ENCODE peak calls at places on chromosomes 7 and 10, in eight cellular contexts. T is colonic mucosa, Z is DND-41, A is fibroblast of pulmonary artery, U is AG09309, Q is thyroid gland, J is body of pancreas, X is progenitor cell of endocrine pancreas. E is an unnamed sample.

GRCh38 chr7:131224996-131225395 is 102.7 kb upstream of the MKLN1 start:
- DNase-seq in T (no peak), Z (no peak), A (no peak), U (no peak), Q (no peak), J (no peak), X (no peak), E (no peak)

GRCh38 chr7:151925446-151926335 is 30.6 kb upstream of the GALNTL5 start:
- DNase-seq in T (peak), Z (no peak), A (no peak), U (no peak), Q (peak), J (peak), X (no peak), E (no peak)

GRCh38 chr7:65449505-65449852 is 75.8 kb downstream of the ZNF92 start:
- DNase-seq in T (no peak), Z (no peak), A (no peak), U (no peak), Q (no peak), J (no peak), X (no peak), E (peak)

GRCh38 chr10:95906675-95907453 is 911 bp upstream of the CC2D2B start:
- DNase-seq in T (peak), Z (peak), A (peak), U (peak), Q (peak), J (peak), X (no peak), E (peak)

GRCh38 chr10:25522946-25523608 is 348.3 kb downstream of the GPR158 start:
- DNase-seq in T (no peak), Z (no peak), A (peak), U (no peak), Q (peak), J (no peak), X (no peak), E (no peak)

GRCh38 chr7:157397036-157397720 is 60.4 kb downstream of the DNAJB6 start:
- DNase-seq in T (no peak), Z (no peak), A (no peak), U (no peak), Q (no peak), J (peak), X (no peak), E (no peak)

GRCh38 chr10:95133016-95133752 is 60.9 kb upstream of the ACSM6 start:
- DNase-seq in T (peak), Z (peak), A (peak), U (peak), Q (peak), J (peak), X (peak), E (peak)

GRCh38 chr10:21517983-21518628 is 7.4 kb downstream of the SKIDA1 start:
- DNase-seq in T (no peak), Z (no peak), A (peak), U (no peak), Q (peak), J (no peak), X (no peak), E (no peak)

GRCh38 chr7:77538186-77538907 is 1.3 kb downstream of the PTPN12 start:
- DNase-seq in T (peak), Z (no peak), A (peak), U (peak), Q (peak), J (peak), X (peak), E (peak)

GRCh38 chr10:69324583-69324982 is 46.3 kb downstream of the HK1 start:
- DNase-seq in T (no peak), Z (no peak), A (no peak), U (no peak), Q (no peak), J (no peak), X (no peak), E (no peak)

GRCh38 chr10:106560925-106561640 is 603.4 kb downstream of the SORCS1 start:
- DNase-seq in T (no peak), Z (no peak), A (peak), U (no peak), Q (no peak), J (no peak), X (no peak), E (no peak)

GRCh38 chr7:171364-171904 is 20.9 kb upstream of the FAM20C start:
- DNase-seq in T (peak), Z (no peak), A (no peak), U (no peak), Q (no peak), J (no peak), X (no peak), E (no peak)

GRCh38 chr10:29424017-29424416 is 135.1 kb downstream of the LYZL1 start:
- DNase-seq in T (no peak), Z (no peak), A (no peak), U (no peak), Q (no peak), J (no peak), X (no peak), E (no peak)

GRCh38 chr7:23237000-23237399 is 9.6 kb upstream of the GPNMB start:
- DNase-seq in T (no peak), Z (no peak), A (no peak), U (no peak), Q (no peak), J (no peak), X (no peak), E (no peak)

GRCh38 chr7:79590571-79591274 is 137.3 kb upstream of the MAGI2 start:
- DNase-seq in T (no peak), Z (no peak), A (no peak), U (no peak), Q (no peak), J (no peak), X (no peak), E (no peak)

GRCh38 chr7:18330563-18330962 is 165.0 kb upstream of the HDAC9 start:
- DNase-seq in T (no peak), Z (no peak), A (no peak), U (no peak), Q (no peak), J (no peak), X (no peak), E (no peak)

GRCh38 chr10:62594093-62594520 is 210.4 kb upstream of the ADO start:
- DNase-seq in T (peak), Z (peak), A (peak), U (no peak), Q (peak), J (peak), X (peak), E (peak)

GRCh38 chr7:135834262-135834661 is 85.6 kb upstream of the FAM180A start:
- DNase-seq in T (no peak), Z (peak), A (no peak), U (no peak), Q (no peak), J (no peak), X (no peak), E (no peak)

GRCh38 chr10:93947055-93947454 is 46.7 kb upstream of the PLCE1 start:
- DNase-seq in T (no peak), Z (no peak), A (peak), U (peak), Q (peak), J (no peak), X (no peak), E (peak)

GRCh38 chr7:55066479-55066878 is 47.7 kb downstream of the EGFR start:
- DNase-seq in T (no peak), Z (no peak), A (no peak), U (no peak), Q (no peak), J (no peak), X (no peak), E (no peak)

GRCh38 chr7:17039372-17039771 is 157.6 kb upstream of the AGR3 start:
- DNase-seq in T (no peak), Z (no peak), A (no peak), U (no peak), Q (no peak), J (no peak), X (no peak), E (no peak)

GRCh38 chr10:60820093-60820769 is 42.0 kb downstream of the CDK1 start:
- DNase-seq in T (no peak), Z (no peak), A (peak), U (peak), Q (no peak), J (no peak), X (no peak), E (peak)

GRCh38 chr10:14415676-14416307 is 85.1 kb upstream of the FRMD4A start:
- DNase-seq in T (no peak), Z (no peak), A (no peak), U (no peak), Q (no peak), J (no peak), X (no peak), E (no peak)

GRCh38 chr10:88525371-88526079 is 57.6 kb downstream of the RNLS start:
- DNase-seq in T (peak), Z (no peak), A (peak), U (peak), Q (peak), J (peak), X (no peak), E (no peak)

GRCh38 chr10:19845963-19846362 is 29.7 kb downstream of the PLXDC2 start:
- DNase-seq in T (no peak), Z (no peak), A (peak), U (no peak), Q (no peak), J (no peak), X (no peak), E (no peak)

GRCh38 chr10:129308953-129309352 is 158.1 kb upstream of the MGMT start:
- DNase-seq in T (no peak), Z (no peak), A (no peak), U (no peak), Q (no peak), J (no peak), X (no peak), E (no peak)

GRCh38 chr10:28928484-28928883 is 251.2 kb downstream of the BAMBI start:
- DNase-seq in T (no peak), Z (no peak), A (no peak), U (no peak), Q (no peak), J (no peak), X (no peak), E (no peak)

GRCh38 chr10:4775808-4776207 is 50.2 kb upstream of the AKR1E2 start:
- DNase-seq in T (no peak), Z (no peak), A (peak), U (peak), Q (no peak), J (no peak), X (no peak), E (no peak)

GRCh38 chr10:125153693-125154490 is 6.5 kb downstream of the CTBP2 start:
- DNase-seq in T (peak), Z (no peak), A (no peak), U (no peak), Q (peak), J (peak), X (no peak), E (no peak)

GRCh38 chr7:98913612-98914011 is 35.3 kb downstream of the TRRAP start:
- DNase-seq in T (no peak), Z (no peak), A (no peak), U (no peak), Q (no peak), J (no peak), X (no peak), E (no peak)

GRCh38 chr10:54125098-54125747 is 675.8 kb downstream of the PCDH15 start:
- DNase-seq in T (no peak), Z (no peak), A (no peak), U (no peak), Q (no peak), J (no peak), X (no peak), E (no peak)

GRCh38 chr7:10657837-10658236 is 315.8 kb upstream of the PHF14 start:
- DNase-seq in T (no peak), Z (no peak), A (no peak), U (no peak), Q (no peak), J (no peak), X (no peak), E (no peak)

GRCh38 chr7:134458806-134459698 is at the start of gene AKR1B1:
- DNase-seq in T (peak), Z (peak), A (peak), U (peak), Q (peak), J (peak), X (peak), E (peak)
- TF ChIP-seq CTCF in T (no peak), Z (peak), A (peak), U (peak), Q (peak), J (peak), X (peak), E (peak)

GRCh38 chr10:43904301-43904700 is 255.6 kb upstream of the ZNF32 start:
- DNase-seq in T (no peak), Z (no peak), A (no peak), U (no peak), Q (no peak), J (no peak), X (no peak), E (no peak)
- TF ChIP-seq CTCF in T (no peak), Z (no peak), A (no peak), U (no peak), Q (no peak), J (no peak), X (no peak), E (no peak)

DNA sequence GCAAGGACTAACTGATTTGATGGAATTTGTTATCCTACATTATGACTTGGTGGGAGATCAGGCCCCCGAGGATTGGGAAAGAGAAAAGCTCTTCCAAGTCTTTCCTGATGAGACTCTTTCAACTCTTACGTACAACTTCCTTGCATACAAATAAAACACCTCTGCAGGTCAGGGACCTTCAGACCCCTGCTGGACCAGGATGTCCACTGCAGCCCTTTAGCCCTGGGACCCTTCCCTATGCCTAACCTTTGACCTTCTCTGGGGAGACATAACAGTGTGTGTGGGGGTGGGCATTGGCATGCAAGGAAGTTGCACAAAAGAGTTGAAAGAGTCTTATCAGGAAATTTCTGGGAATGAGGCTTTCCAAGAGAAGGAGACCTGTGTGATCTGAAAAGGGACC is 859.4 kb downstream of the TYW1 start:
- DNase-seq in T (no peak), Z (no peak), A (no peak), U (no peak), Q (no peak), J (no peak), X (no peak), E (no peak)
- TF ChIP-seq CTCF in T (no peak), Z (no peak), A (no peak), U (no peak), Q (no peak), J (no peak), X (peak), E (no peak)

DNA sequence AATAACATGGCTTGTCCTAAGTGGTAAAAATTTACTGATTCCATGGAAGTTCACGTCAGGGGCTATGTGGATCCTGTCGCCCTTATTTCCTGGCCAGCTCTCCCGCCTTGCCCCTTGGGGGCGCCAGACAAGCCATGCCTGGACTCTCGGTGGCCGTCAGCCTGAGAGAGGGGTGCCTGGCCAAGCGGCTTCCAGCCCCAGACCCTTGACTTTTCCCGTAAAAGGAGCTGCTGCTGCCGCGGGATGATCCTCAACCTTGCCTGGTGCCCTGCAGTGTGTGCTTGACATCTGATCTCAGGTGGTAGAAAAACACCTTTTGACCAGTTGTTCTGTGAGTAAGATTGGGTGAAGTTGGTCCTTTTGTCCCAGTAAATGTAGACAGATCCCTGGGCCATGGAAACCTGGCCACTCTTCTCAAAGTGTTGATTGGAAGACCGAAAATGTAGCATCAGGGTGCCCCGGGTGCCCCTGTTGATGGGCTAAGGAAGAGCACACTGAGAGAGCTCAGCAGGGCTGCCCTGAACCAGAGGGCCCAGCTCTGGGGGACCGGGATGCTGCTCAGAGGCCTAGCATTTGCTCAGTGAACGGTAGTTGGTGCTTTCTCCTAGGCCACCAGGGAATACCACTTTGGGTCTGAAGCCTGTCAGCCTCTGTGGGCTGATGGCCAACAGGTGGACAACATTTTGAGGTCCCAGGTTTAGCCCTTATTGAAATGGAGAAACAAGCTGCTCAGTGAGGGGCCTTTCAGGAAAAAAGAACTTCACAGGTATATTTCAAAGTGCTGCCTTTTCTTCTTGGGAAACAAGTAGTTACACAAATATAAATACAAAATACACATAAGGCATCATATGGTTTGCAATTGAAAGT is 162.5 kb downstream of the LRMDA start:
- DNase-seq in T (no peak), Z (no peak), A (no peak), U (no peak), Q (no peak), J (no peak), X (peak), E (peak)
- TF ChIP-seq CTCF in T (no peak), Z (peak), A (peak), U (no peak), Q (no peak), J (peak), X (peak), E (peak)

DNA sequence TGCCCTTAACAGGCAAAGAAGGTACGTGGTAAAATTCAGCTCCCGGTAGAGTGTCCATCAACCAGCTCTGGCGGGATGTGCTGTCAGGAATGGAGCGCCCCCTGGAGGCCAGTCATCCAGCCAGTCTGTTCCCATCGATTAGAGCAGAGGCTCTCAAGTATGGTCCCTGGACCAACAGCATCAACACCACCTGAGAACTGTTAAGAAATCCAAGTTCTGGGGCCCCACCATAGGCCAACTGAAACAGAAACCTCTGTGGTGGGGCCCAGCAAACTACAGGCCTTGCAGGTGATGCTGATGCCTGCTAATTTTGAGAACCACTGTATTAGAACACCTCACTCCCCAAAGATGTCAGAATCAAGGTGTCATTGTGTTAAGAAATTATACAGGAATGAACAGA is 109.2 kb downstream of the DPY19L1 start:
- DNase-seq in T (peak), Z (peak), A (peak), U (no peak), Q (peak), J (peak), X (peak), E (peak)
- TF ChIP-seq CTCF in T (peak), Z (peak), A (peak), U (peak), Q (peak), J (peak), X (peak), E (peak)

E was measured in nephron progenitor cell.